ENCODE peak calls at places on chromosome 10, in eight cellular contexts. X is HepG2, J is HCT116, L is Panc1, E is K562, C is upper lobe of left lung, V is GM12878, P is GM23338. W is an unnamed sample.

GRCh38 chr10:119535837-119536507 is 6.5 kb downstream of the RGS10 start:
- ATAC-seq in X (no peak), J (no peak), L (no peak), E (no peak), C (no peak), V (no peak), P (no peak), W (no peak)

GRCh38 chr10:19954601-19955000 is 138.4 kb downstream of the PLXDC2 start:
- ATAC-seq in X (no peak), J (no peak), L (no peak), E (no peak), C (no peak), V (no peak), P (no peak), W (no peak)

GRCh38 chr10:132477398-132478340 is 59.9 kb upstream of the INPP5A start:
- ATAC-seq in X (peak), J (no peak), L (peak), E (no peak), C (peak), V (no peak), P (peak), W (no peak)

GRCh38 chr10:17597386-17597785 is 19.8 kb downstream of the HACD1 start:
- ATAC-seq in X (no peak), J (no peak), L (no peak), E (peak), C (no peak), V (no peak), P (no peak), W (no peak)

GRCh38 chr10:132904814-132905649 is 37.3 kb downstream of the CFAP46 start:
- ATAC-seq in X (no peak), J (peak), L (no peak), E (no peak), C (no peak), V (no peak), P (no peak), W (no peak)

GRCh38 chr10:24223953-24224352 is 15.0 kb downstream of the KIAA1217 start:
- ATAC-seq in X (no peak), J (no peak), L (no peak), E (no peak), C (peak), V (no peak), P (no peak), W (no peak)

GRCh38 chr10:34433241-34434076 is 381.6 kb downstream of the PARD3 start:
- ATAC-seq in X (no peak), J (no peak), L (no peak), E (no peak), C (no peak), V (no peak), P (no peak), W (peak)

GRCh38 chr10:84054743-84055142 is 84.6 kb upstream of the GHITM start:
- ATAC-seq in X (peak), J (peak), L (no peak), E (peak), C (no peak), V (peak), P (peak), W (no peak)

GRCh38 chr10:3238115-3238871 is 65.7 kb upstream of the PITRM1 start:
- ATAC-seq in X (no peak), J (no peak), L (no peak), E (no peak), C (no peak), V (no peak), P (no peak), W (no peak)

GRCh38 chr10:5147981-5148677 is 36.8 kb downstream of the AKR1C8 start:
- ATAC-seq in X (peak), J (no peak), L (no peak), E (no peak), C (no peak), V (no peak), P (no peak), W (no peak)

GRCh38 chr10:5151076-5151475 is 33.9 kb downstream of the AKR1C8 start:
- ATAC-seq in X (no peak), J (no peak), L (no peak), E (no peak), C (no peak), V (no peak), P (no peak), W (no peak)

GRCh38 chr10:5146920-5147254 is 38.1 kb downstream of the AKR1C8 start:
- ATAC-seq in X (peak), J (no peak), L (no peak), E (no peak), C (no peak), V (no peak), P (no peak), W (no peak)

GRCh38 chr10:5148678-5149032 is 36.3 kb downstream of the AKR1C8 start:
- ATAC-seq in X (no peak), J (no peak), L (no peak), E (no peak), C (no peak), V (no peak), P (no peak), W (no peak)

GRCh38 chr10:5147255-5147980 is 37.5 kb downstream of the AKR1C8 start:
- ATAC-seq in X (peak), J (no peak), L (no peak), E (no peak), C (no peak), V (no peak), P (no peak), W (no peak)
- TF ChIP-seq POLR2AphosphoS5 in X (peak), J (no peak), L (no peak), E (no peak), C (no peak), V (no peak), P (no peak), W (no peak)

DNA sequence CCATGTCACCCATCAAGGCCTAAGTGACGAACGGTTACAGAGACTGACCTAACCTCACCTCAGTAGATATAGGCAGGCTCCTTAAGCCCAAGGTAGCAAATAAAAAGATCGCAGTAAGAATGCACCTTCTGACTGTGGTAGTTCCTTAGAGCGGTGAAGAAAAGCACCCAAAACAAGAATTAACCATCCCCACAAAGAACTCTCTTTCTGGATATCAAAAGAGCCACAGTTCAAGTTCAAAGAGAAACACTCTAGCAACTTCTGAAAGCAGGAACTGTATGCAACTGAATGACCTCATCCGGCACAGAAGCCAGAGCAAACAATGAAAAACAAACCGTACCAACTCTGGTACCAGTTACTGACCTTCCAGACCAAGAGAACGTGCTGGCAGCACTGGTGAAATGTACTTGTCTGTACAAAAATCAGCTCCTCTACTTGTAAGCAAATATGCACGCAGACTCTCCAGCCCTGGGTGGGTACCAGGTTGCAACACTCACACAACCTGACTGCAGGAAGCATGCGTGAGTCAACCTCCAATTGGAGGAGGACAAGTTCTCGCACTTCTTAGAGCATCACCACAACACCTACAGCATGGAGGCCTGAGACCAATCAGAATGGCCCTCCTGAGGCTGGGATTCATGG is 202.7 kb downstream of the FAM107B start:
- ATAC-seq in X (peak), J (no peak), L (peak), E (no peak), C (peak), V (peak), P (no peak), W (no peak)
- TF ChIP-seq POLR2AphosphoS5 in X (no peak), J (no peak), L (no peak), E (no peak), C (peak), V (no peak), P (no peak), W (no peak)

GRCh38 chr10:44864637-44865288 is 46.4 kb upstream of the TMEM72 start:
- ATAC-seq in X (peak), J (peak), L (peak), E (peak), C (peak), V (peak), P (peak), W (peak)
- TF ChIP-seq POLR2AphosphoS5 in X (no peak), J (no peak), L (no peak), E (no peak), C (peak), V (no peak), P (peak), W (peak)

DNA sequence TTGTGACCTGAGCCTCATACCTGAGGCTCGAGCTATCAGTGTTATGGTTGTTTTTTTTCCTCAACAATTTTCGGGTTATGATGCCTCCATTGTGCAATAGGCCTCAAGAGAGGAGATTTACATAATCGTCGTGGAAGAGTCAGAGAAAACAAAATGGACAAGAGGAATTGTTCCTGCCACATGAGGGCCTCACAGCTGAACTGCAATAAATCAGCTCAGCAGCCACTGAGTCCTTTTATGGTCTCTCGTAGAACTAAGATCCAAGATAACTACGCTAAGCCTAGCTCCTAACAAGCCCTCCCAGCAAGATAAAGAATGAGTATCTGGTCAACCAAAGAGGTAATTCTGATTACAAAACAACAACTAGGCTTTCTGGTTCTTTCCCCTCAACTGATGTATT is 336.8 kb downstream of the WDR11 start:
- ATAC-seq in X (no peak), J (no peak), L (no peak), E (no peak), C (no peak), V (no peak), P (no peak), W (peak)
- TF ChIP-seq POLR2AphosphoS5 in X (no peak), J (no peak), L (no peak), E (no peak), C (no peak), V (no peak), P (no peak), W (peak)

GRCh38 chr10:99080275-99080816 is 155.3 kb downstream of the HPSE2 start:
- ATAC-seq in X (no peak), J (no peak), L (no peak), E (no peak), C (no peak), V (no peak), P (no peak), W (no peak)
- TF ChIP-seq POLR2AphosphoS5 in X (no peak), J (no peak), L (no peak), E (no peak), C (no peak), V (no peak), P (no peak), W (no peak)

DNA sequence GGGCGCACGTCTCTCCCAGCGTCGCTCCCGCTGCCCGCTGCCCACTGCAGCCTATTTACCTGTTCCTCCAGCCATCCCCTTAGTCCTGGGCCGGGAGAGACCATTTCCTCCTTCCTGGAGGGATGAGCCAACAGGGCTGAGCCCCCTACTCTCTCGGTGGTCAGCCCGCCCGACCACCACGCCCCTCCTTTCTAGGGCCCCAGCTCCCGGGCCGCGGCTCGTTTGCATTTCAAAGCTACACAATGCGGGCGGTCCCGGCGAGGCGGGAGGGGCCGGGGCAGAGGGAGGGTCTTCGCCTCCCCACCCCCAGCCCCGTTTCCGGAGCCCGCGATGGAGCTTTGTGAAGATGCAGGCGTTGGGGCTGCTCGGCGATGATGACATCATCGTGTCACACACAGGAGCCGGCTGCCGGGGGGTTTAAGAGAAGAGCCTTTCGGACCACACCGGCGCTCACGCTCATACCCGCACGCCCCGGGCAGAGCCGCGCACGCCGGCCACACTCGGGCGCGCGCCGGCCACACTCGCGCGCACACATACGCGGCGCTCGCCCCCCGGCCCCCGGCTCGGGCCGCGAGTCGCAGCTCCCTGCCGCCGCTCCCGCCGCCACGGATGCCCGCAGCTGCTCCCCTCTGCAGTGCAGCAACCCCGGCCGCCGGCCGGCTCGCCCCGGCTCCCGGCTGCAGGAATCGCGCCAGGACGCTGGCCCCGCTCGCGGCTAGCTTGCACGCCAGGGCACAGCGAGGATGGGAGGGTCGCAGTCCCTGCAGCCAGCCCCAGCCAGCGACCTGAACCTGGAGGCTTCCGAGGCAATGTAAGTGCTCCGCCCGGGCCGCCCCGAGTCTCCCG is 107.7 kb upstream of the BTBD16 start:
- ATAC-seq in X (no peak), J (peak), L (no peak), E (no peak), C (no peak), V (no peak), P (peak), W (peak)
- TF ChIP-seq POLR2AphosphoS5 in X (no peak), J (no peak), L (no peak), E (no peak), C (no peak), V (no peak), P (peak), W (no peak)